ENCODE peak calls at places on chromosomes 6 and 20, in six cellular contexts. Y is activated effector memory CD4-positive, alpha-beta T cell treated with Interleukin-2 at 50 U/mL for 16 hours; G is astrocyte of the spinal cord; Z is AG04450; N is glomerular endothelial cell; T is NCI-H460. E is an unnamed sample.

GRCh38 chr6:126015869-126016268 is 29.5 kb downstream of the TRMT11 start:
- DNase-seq in Y (no peak), G (peak), Z (no peak), N (no peak), T (no peak), E (no peak)

GRCh38 chr20:16423311-16424212 is 149.7 kb downstream of the KIF16B start:
- DNase-seq in Y (no peak), G (no peak), Z (no peak), N (no peak), T (no peak), E (no peak)

GRCh38 chr6:80639243-80639642 is 532.8 kb downstream of the BCKDHB start:
- DNase-seq in Y (no peak), G (peak), Z (no peak), N (no peak), T (peak), E (no peak)

GRCh38 chr20:43669332-43669731 is 2.4 kb downstream of the MYBL2 start:
- DNase-seq in Y (no peak), G (peak), Z (no peak), N (no peak), T (no peak), E (peak)

GRCh38 chr6:16130437-16130891 is 1.6 kb downstream of the MYLIP start:
- DNase-seq in Y (no peak), G (peak), Z (no peak), N (no peak), T (no peak), E (peak)

GRCh38 chr6:28838289-28838633 is 85.5 kb downstream of the TRIM27 start:
- DNase-seq in Y (peak), G (peak), Z (peak), N (peak), T (peak), E (peak)

GRCh38 chr6:110944681-110945151 is 13.8 kb upstream of the GTF3C6 start:
- DNase-seq in Y (no peak), G (peak), Z (peak), N (no peak), T (peak), E (peak)

GRCh38 chr6:149271348-149272340 is 45.9 kb upstream of the TAB2 start:
- DNase-seq in Y (no peak), G (peak), Z (no peak), N (no peak), T (no peak), E (no peak)

GRCh38 chr6:138099832-138100231 is 7.4 kb downstream of the PERP start:
- DNase-seq in Y (no peak), G (peak), Z (peak), N (no peak), T (no peak), E (no peak)

GRCh38 chr20:32019156-32019510 is 8.9 kb downstream of the CCM2L start:
- DNase-seq in Y (no peak), G (no peak), Z (no peak), N (no peak), T (no peak), E (peak)

GRCh38 chr20:9974324-9974723 is 60.5 kb upstream of the ANKEF1 start:
- DNase-seq in Y (no peak), G (no peak), Z (no peak), N (no peak), T (no peak), E (no peak)

GRCh38 chr6:137016366-137016765 is 28.4 kb downstream of the IL20RA start:
- DNase-seq in Y (no peak), G (peak), Z (no peak), N (no peak), T (no peak), E (no peak)

GRCh38 chr6:153130515-153131036 is 506 bp downstream of the RGS17 start:
- DNase-seq in Y (no peak), G (no peak), Z (no peak), N (no peak), T (no peak), E (peak)

GRCh38 chr20:63326314-63327228 is 33.6 kb downstream of the COL20A1 start:
- DNase-seq in Y (no peak), G (no peak), Z (no peak), N (no peak), T (no peak), E (no peak)

GRCh38 chr6:102195311-102195710 is 801.8 kb downstream of the GRIK2 start:
- DNase-seq in Y (no peak), G (no peak), Z (no peak), N (no peak), T (no peak), E (no peak)

GRCh38 chr6:38354033-38354373 is 285.7 kb downstream of the BTBD9 start:
- DNase-seq in Y (no peak), G (no peak), Z (no peak), N (no peak), T (no peak), E (no peak)

GRCh38 chr20:64256282-64256947 is 867 bp downstream of the PCMTD2 start:
- DNase-seq in Y (no peak), G (no peak), Z (no peak), N (no peak), T (no peak), E (no peak)

GRCh38 chr6:43666181-43666920 is 21.2 kb downstream of the MRPS18A start:
- DNase-seq in Y (no peak), G (no peak), Z (no peak), N (no peak), T (no peak), E (no peak)

GRCh38 chr20:10502098-10502526 is 67.0 kb downstream of the SLX4IP start:
- DNase-seq in Y (peak), G (no peak), Z (no peak), N (no peak), T (no peak), E (no peak)

GRCh38 chr20:4508773-4509172 is 212.9 kb upstream of the PRND start:
- DNase-seq in Y (no peak), G (peak), Z (no peak), N (no peak), T (no peak), E (peak)

GRCh38 chr6:166588691-166589333 is 2.3 kb upstream of the RAMACL start:
- DNase-seq in Y (no peak), G (peak), Z (peak), N (no peak), T (no peak), E (peak)

GRCh38 chr20:22825076-22825475 is 210.0 kb upstream of the SSTR4 start:
- DNase-seq in Y (no peak), G (no peak), Z (no peak), N (no peak), T (no peak), E (peak)

GRCh38 chr6:140671926-140672325 is 1297.5 kb upstream of the CITED2 start:
- DNase-seq in Y (no peak), G (no peak), Z (no peak), N (no peak), T (no peak), E (peak)

GRCh38 chr20:40471261-40471629 is 217.8 kb downstream of the MAFB start:
- DNase-seq in Y (no peak), G (no peak), Z (no peak), N (no peak), T (no peak), E (peak)

GRCh38 chr20:46364670-46365482 is 41.5 kb downstream of the ELMO2 start:
- DNase-seq in Y (no peak), G (no peak), Z (no peak), N (no peak), T (no peak), E (no peak)

GRCh38 chr6:138001750-138002349 is 105.4 kb downstream of the PERP start:
- DNase-seq in Y (peak), G (peak), Z (peak), N (peak), T (peak), E (peak)

GRCh38 chr6:20467437-20467836 is 65.8 kb downstream of the E2F3 start:
- DNase-seq in Y (no peak), G (no peak), Z (no peak), N (no peak), T (no peak), E (no peak)

GRCh38 chr6:56637640-56638039 is 5.0 kb downstream of the DST start:
- DNase-seq in Y (no peak), G (peak), Z (peak), N (no peak), T (peak), E (peak)

GRCh38 chr20:50710492-50711063 is 19.2 kb upstream of the RIPOR3 start:
- DNase-seq in Y (no peak), G (no peak), Z (no peak), N (no peak), T (no peak), E (no peak)

GRCh38 chr6:121663292-121663691 is 227.8 kb downstream of the GJA1 start:
- DNase-seq in Y (no peak), G (no peak), Z (no peak), N (no peak), T (no peak), E (no peak)

E was measured in dermis blood vessel endothelial cell.